ENCODE peak calls at places on chromosomes 2 and 18, in nine cellular contexts. D, H, B, U, I, O, F, E and L are unnamed samples.

GRCh38 chr2:223648755-223649154 is 46.6 kb upstream of the SCG2 start:
- DNase-seq in I (no peak), U (no peak), O (no peak), H (no peak), D (no peak), B (no peak), F (no peak), E (no peak), L (no peak)

GRCh38 chr2:17765423-17765822 is 11.5 kb downstream of the GEN1 start:
- DNase-seq in E (no peak), H (no peak), U (no peak), I (peak; percentile 20), B (no peak), O (no peak), D (no peak), F (no peak), L (no peak)

GRCh38 chr2:189350515-189351209 is 90.6 kb upstream of the WDR75 start:
- DNase-seq in O (no peak), B (no peak), D (no peak), F (no peak), H (no peak), I (no peak), U (no peak), E (no peak), L (no peak)

GRCh38 chr2:96523659-96524481 is 12.7 kb upstream of the ARID5A start:
- DNase-seq in I (no peak), E (no peak), U (peak; percentile 35), O (no peak), D (no peak), H (no peak), F (no peak), B (no peak), L (no peak)

GRCh38 chr2:33375054-33375453 is 101.4 kb upstream of the RASGRP3 start:
- DNase-seq in O (no peak), H (no peak), E (no peak), F (no peak), U (no peak), B (no peak), I (no peak), D (no peak), L (no peak)

GRCh38 chr18:2655954-2656236 is 369 bp downstream of the SMCHD1 start:
- DNase-seq in I (peak; percentile 60), O (peak; percentile 64), B (no peak), D (peak; percentile 13), U (no peak), H (no peak), E (no peak), F (no peak), L (no peak)

GRCh38 chr2:128722469-128722868 is 403.8 kb upstream of the HS6ST1 start:
- DNase-seq in E (no peak), U (no peak), I (no peak), O (no peak), D (no peak), H (no peak), B (no peak), F (no peak), L (no peak)

GRCh38 chr2:6535572-6535971 is 330.1 kb downstream of the CMPK2 start:
- DNase-seq in B (no peak), I (no peak), D (no peak), E (peak; percentile 71), F (no peak), O (peak; percentile 51), H (no peak), U (peak; percentile 84), L (no peak)

GRCh38 chr2:130963849-130964793 is 127.4 kb downstream of the ARHGEF4 start:
- DNase-seq in U (peak; percentile 94), B (peak; percentile 34), H (peak; percentile 21), I (peak; percentile 66), E (peak; percentile 85), O (peak; percentile 92), D (no peak), F (no peak), L (no peak)

GRCh38 chr18:47873625-47874024 is 56.8 kb downstream of the SMAD2 start:
- DNase-seq in O (no peak), I (no peak), H (no peak), U (no peak), D (no peak), F (no peak), B (no peak), E (no peak), L (no peak)

GRCh38 chr2:224638338-224638823 is 53.2 kb upstream of the CUL3 start:
- DNase-seq in I (no peak), H (no peak), B (no peak), O (no peak), E (no peak), U (no peak), D (no peak), F (peak; percentile 59), L (peak; percentile 77)

GRCh38 chr2:95314964-95315611 is 17.9 kb downstream of the KCNIP3 start:
- DNase-seq in O (peak; percentile 81), I (peak; percentile 52), E (peak; percentile 73), B (peak; percentile 44), H (peak; percentile 59), U (peak; percentile 88), F (peak; percentile 54), D (peak; percentile 32), L (peak; percentile 9)

GRCh38 chr2:190664240-190664639 is 15.4 kb downstream of the NAB1 start:
- DNase-seq in F (no peak), H (no peak), I (no peak), D (no peak), E (no peak), B (no peak), U (no peak), O (no peak), L (no peak)

GRCh38 chr2:96152301-96153165 is 7.3 kb upstream of the DUSP2 start:
- DNase-seq in H (no peak), D (no peak), I (no peak), U (peak; percentile 52), E (peak; percentile 67), F (peak; percentile 4), O (no peak), B (no peak), L (peak; percentile 35)

GRCh38 chr2:101801496-101801895 is 104.0 kb downstream of the MAP4K4 start:
- DNase-seq in E (no peak), F (no peak), U (no peak), D (no peak), I (no peak), H (no peak), B (no peak), O (no peak), L (no peak)

GRCh38 chr2:101803945-101804696 is 106.6 kb downstream of the MAP4K4 start:
- DNase-seq in U (no peak), H (no peak), O (no peak), D (no peak), E (peak; percentile 89), B (no peak), F (no peak), I (no peak), L (no peak)

GRCh38 chr2:101803128-101803527 is 105.6 kb downstream of the MAP4K4 start:
- DNase-seq in D (no peak), U (no peak), H (no peak), E (no peak), F (no peak), I (peak; percentile 54), O (no peak), B (no peak), L (no peak)

GRCh38 chr2:101805146-101806088 is 107.9 kb downstream of the MAP4K4 start:
- DNase-seq in I (peak; percentile 20), O (peak; percentile 30), E (no peak), F (no peak), D (no peak), U (peak; percentile 63), B (no peak), H (no peak), L (no peak)

DNA sequence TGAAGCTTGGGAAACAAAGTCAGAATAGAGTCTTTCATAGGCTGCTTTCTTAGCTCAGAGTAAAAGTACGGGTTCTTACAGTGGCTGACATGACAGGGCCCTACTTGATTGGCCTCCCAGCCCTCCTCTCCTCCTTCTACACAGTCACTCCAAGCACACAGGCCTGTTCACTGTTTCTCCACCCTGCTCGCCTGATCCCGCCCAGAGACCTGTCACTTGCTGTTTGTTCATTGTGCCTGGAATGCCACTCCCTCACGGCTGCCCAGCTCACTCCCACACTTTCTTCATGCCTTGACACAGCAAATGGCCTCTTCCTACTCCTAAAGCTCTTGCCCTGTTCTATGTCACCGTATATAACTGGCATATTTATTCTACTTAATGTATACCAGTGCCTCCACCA is 104.8 kb downstream of the MAP4K4 start:
- DNase-seq in H (no peak), D (no peak), F (peak; percentile 67), O (no peak), U (no peak), I (peak; percentile 20), E (no peak), B (no peak), L (no peak)
- H3K4me1 ChIP-seq in H (no peaks in the 10 kb centered on the region), D (peaks cover 9% of the 10 kb centered on the region), F (no peaks in the 10 kb centered on the region), O (peaks cover 37% of the 10 kb centered on the region), U (no peaks in the 10 kb centered on the region), I (peaks cover 59% of the 10 kb centered on the region), E (peaks cover 36% of the 10 kb centered on the region), B (peaks cover 9% of the 10 kb centered on the region), L (peaks cover 19% of the 10 kb centered on the region)

DNA sequence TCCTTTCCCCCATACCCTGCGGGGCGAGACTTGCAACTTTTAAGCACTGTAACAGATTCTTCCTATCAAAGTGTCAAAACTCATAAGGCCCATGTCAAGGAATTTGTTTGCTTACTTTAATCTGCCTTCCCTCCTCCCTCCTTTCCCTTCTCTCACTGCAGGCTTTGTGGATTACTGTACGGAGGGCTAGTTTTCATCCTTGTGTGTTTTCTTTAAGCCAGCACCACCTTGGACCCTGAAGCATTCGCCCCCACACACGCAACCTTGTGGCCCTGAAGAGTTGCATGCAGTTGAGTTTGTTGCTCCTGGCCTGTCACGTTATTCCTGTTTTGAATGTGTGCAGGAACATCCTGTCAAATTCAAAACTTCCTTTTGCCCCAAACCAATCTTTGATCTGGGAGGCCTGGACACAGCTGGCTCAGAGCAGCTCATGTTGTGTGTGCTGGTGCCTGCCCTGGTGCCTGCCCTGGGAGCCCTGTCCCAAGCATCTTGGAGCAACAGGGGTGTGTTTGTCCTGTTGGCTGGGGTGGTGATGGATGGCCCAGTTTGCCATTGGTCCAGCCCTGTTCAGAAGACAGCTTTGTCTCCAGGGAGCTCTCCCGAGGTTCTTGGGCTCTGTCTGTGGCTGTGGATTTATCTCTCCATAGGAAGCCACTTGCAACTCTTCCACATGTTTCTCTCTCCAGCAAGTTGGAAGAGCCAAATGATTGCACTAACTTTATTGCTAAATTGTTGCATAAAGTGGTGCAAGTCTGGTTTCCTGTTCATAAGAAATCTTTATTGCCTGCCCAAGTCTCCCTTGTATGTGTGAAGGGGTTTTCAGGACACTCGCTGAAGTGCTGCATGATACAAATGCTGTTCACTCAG is 199.6 kb downstream of the VAPA start:
- DNase-seq in D (no peak), B (no peak), U (no peak), I (no peak), E (no peak), F (no peak), O (no peak), H (no peak), L (no peak)
- H3K4me1 ChIP-seq in D (no peaks in the 10 kb centered on the region), B (no peaks in the 10 kb centered on the region), U (no peaks in the 10 kb centered on the region), I (peaks cover 8% of the 10 kb centered on the region), E (peaks cover 11% of the 10 kb centered on the region), F (no peaks in the 10 kb centered on the region), O (no peaks in the 10 kb centered on the region), H (no peaks in the 10 kb centered on the region), L (no peaks in the 10 kb centered on the region)

GRCh38 chr2:112061299-112061698 is 6.2 kb downstream of the TMEM87B start:
- DNase-seq in U (no peak), H (no peak), D (no peak), F (no peak), E (no peak), I (no peak), O (no peak), B (no peak), L (no peak)
- H3K4me1 ChIP-seq in U (peaks cover 5% of the 10 kb centered on the region), H (peaks cover 13% of the 10 kb centered on the region), D (peaks cover 12% of the 10 kb centered on the region), F (peaks cover 7% of the 10 kb centered on the region), E (peaks cover 6% of the 10 kb centered on the region), I (peaks cover 12% of the 10 kb centered on the region), O (peaks cover 8% of the 10 kb centered on the region), B (no peaks in the 10 kb centered on the region), L (peaks cover 28% of the 10 kb centered on the region)

GRCh38 chr18:9716375-9716774 is 8.3 kb downstream of the RAB31 start:
- DNase-seq in U (no peak), D (no peak), I (no peak), H (no peak), F (no peak), O (no peak), E (no peak), B (no peak), L (no peak)
- H3K4me1 ChIP-seq in U (no peaks in the 10 kb centered on the region), D (peaks cover 31% of the 10 kb centered on the region), I (peaks cover 50% of the 10 kb centered on the region), H (no peaks in the 10 kb centered on the region), F (no peaks in the 10 kb centered on the region), O (peaks cover 11% of the 10 kb centered on the region), E (peaks cover 5% of the 10 kb centered on the region), B (peaks cover 6% of the 10 kb centered on the region), L (no peaks in the 10 kb centered on the region)